ENCODE peak calls at places on chromosomes 16 and 17, in five cellular contexts. One of them, this sample, is unnamed.
A peak's percentile ranks its signal among the peaks of the same experiment; 100 is the strongest.

GRCh38 chr17:72463287-72464102 is 342.7 kb downstream of the SOX9 start:
- DNase-seq in A549: no peak
- DNase-seq in left ventricle myocardium inferior: no peak
- DNase-seq in HFFc6: no peak
- DNase-seq in MCF 10A: no peak
- DNase-seq in this sample: no peak

GRCh38 chr16:23282508-23282907 is 19.6 kb upstream of the SCNN1B start:
- DNase-seq in A549: no peak
- DNase-seq in left ventricle myocardium inferior: no peak
- DNase-seq in HFFc6: no peak
- DNase-seq in MCF 10A: no peak
- DNase-seq in this sample: no peak

GRCh38 chr16:75372236-75372856 is 61.0 kb downstream of the CFDP1 start:
- DNase-seq in A549: no peak
- DNase-seq in left ventricle myocardium inferior: no peak
- DNase-seq in HFFc6: peak; percentile 43
- DNase-seq in MCF 10A: no peak
- DNase-seq in this sample: no peak

GRCh38 chr17:68400404-68400735 is 56.9 kb downstream of the WIPI1 start:
- DNase-seq in A549: no peak
- DNase-seq in left ventricle myocardium inferior: no peak
- DNase-seq in HFFc6: no peak
- DNase-seq in MCF 10A: no peak
- DNase-seq in this sample: no peak

GRCh38 chr17:43517615-43518386 is 28.3 kb downstream of the ETV4 start:
- DNase-seq in A549: no peak
- DNase-seq in left ventricle myocardium inferior: no peak
- DNase-seq in HFFc6: peak; percentile 54
- DNase-seq in MCF 10A: peak; percentile 29
- DNase-seq in this sample: peak; percentile 14

GRCh38 chr17:41326173-41327145 is 10.9 kb upstream of the KRTAP17-1 start:
- DNase-seq in A549: no peak
- DNase-seq in left ventricle myocardium inferior: no peak
- DNase-seq in HFFc6: no peak
- DNase-seq in MCF 10A: no peak
- DNase-seq in this sample: no peak

GRCh38 chr17:66552381-66552780 is 250.0 kb downstream of the PRKCA start:
- DNase-seq in A549: no peak
- DNase-seq in left ventricle myocardium inferior: no peak
- DNase-seq in HFFc6: no peak
- DNase-seq in MCF 10A: no peak
- DNase-seq in this sample: no peak

GRCh38 chr17:56595831-56596740 is 2.6 kb downstream of the NOG start:
- DNase-seq in A549: no peak
- DNase-seq in left ventricle myocardium inferior: no peak
- DNase-seq in HFFc6: peak; percentile 59
- DNase-seq in MCF 10A: peak; percentile 3
- DNase-seq in this sample: peak; percentile 70

GRCh38 chr16:27449434-27450188 is 47.6 kb downstream of the IL21R start:
- DNase-seq in A549: no peak
- DNase-seq in left ventricle myocardium inferior: no peak
- DNase-seq in HFFc6: no peak
- DNase-seq in MCF 10A: no peak
- DNase-seq in this sample: peak; percentile 97

GRCh38 chr17:75776399-75777242 is 8.0 kb upstream of the UNK start:
- DNase-seq in A549: no peak
- DNase-seq in left ventricle myocardium inferior: no peak
- DNase-seq in HFFc6: no peak
- DNase-seq in MCF 10A: no peak
- DNase-seq in this sample: peak; percentile 47

GRCh38 chr17:35257080-35257701 is 14.3 kb downstream of the SLFN5 start:
- DNase-seq in A549: peak; percentile 51
- DNase-seq in left ventricle myocardium inferior: no peak
- DNase-seq in HFFc6: peak; percentile 38
- DNase-seq in MCF 10A: peak; percentile 95
- DNase-seq in this sample: no peak

GRCh38 chr17:82019905-82020873 is 2.5 kb downstream of the CENPX start:
- DNase-seq in A549: peak; percentile 65
- DNase-seq in left ventricle myocardium inferior: peak; percentile 51
- DNase-seq in HFFc6: no peak
- DNase-seq in MCF 10A: peak; percentile 49
- DNase-seq in this sample: peak; percentile 83

GRCh38 chr17:48487221-48487620 is 43.6 kb downstream of the HOXB1 start:
- DNase-seq in A549: no peak
- DNase-seq in left ventricle myocardium inferior: no peak
- DNase-seq in HFFc6: no peak
- DNase-seq in MCF 10A: no peak
- DNase-seq in this sample: no peak

GRCh38 chr17:79192503-79193500 is 118.2 kb downstream of the ENGASE start:
- DNase-seq in A549: peak; percentile 42
- DNase-seq in left ventricle myocardium inferior: peak; percentile 29
- DNase-seq in HFFc6: peak; percentile 7
- DNase-seq in MCF 10A: peak; percentile 41
- DNase-seq in this sample: peak; percentile 46

GRCh38 chr17:17739388-17740066 is 58.3 kb downstream of the RAI1 start:
- DNase-seq in A549: peak; percentile 88
- DNase-seq in left ventricle myocardium inferior: no peak
- DNase-seq in HFFc6: peak; percentile 40
- DNase-seq in MCF 10A: peak; percentile 50
- DNase-seq in this sample: no peak

GRCh38 chr17:36183001-36183810 is 6.8 kb upstream of the TBC1D3B start:
- DNase-seq in A549: peak; percentile 68
- DNase-seq in left ventricle myocardium inferior: peak; percentile 66
- DNase-seq in HFFc6: peak; percentile 53
- DNase-seq in MCF 10A: peak; percentile 63
- DNase-seq in this sample: no peak

GRCh38 chr17:47806913-47807255 is 14.7 kb downstream of the OSBPL7 start:
- DNase-seq in A549: no peak
- DNase-seq in left ventricle myocardium inferior: no peak
- DNase-seq in HFFc6: no peak
- DNase-seq in MCF 10A: no peak
- DNase-seq in this sample: no peak

GRCh38 chr16:24428751-24429150 is 110.6 kb upstream of the RBBP6 start:
- DNase-seq in A549: no peak
- DNase-seq in left ventricle myocardium inferior: no peak
- DNase-seq in HFFc6: no peak
- DNase-seq in MCF 10A: no peak
- DNase-seq in this sample: no peak

GRCh38 chr17:50688168-50688719 is 19.5 kb downstream of the ANKRD40 start:
- DNase-seq in A549: no peak
- DNase-seq in left ventricle myocardium inferior: no peak
- DNase-seq in HFFc6: no peak
- DNase-seq in MCF 10A: no peak
- DNase-seq in this sample: no peak

GRCh38 chr17:17116406-17116805 is 74.1 kb downstream of the MPRIP start:
- DNase-seq in A549: no peak
- DNase-seq in left ventricle myocardium inferior: no peak
- DNase-seq in HFFc6: no peak
- DNase-seq in MCF 10A: no peak
- DNase-seq in this sample: no peak

GRCh38 chr16:53055603-53056527 is 1.1 kb downstream of the CHD9 start:
- DNase-seq in A549: peak; percentile 25
- DNase-seq in left ventricle myocardium inferior: no peak
- DNase-seq in HFFc6: peak; percentile 69
- DNase-seq in MCF 10A: peak; percentile 65
- DNase-seq in this sample: peak; percentile 18

GRCh38 chr17:79237448-79238053 is 162.9 kb downstream of the ENGASE start:
- DNase-seq in A549: no peak
- DNase-seq in left ventricle myocardium inferior: no peak
- DNase-seq in HFFc6: no peak
- DNase-seq in MCF 10A: no peak
- DNase-seq in this sample: no peak

GRCh38 chr16:17836868-17837602 is 366.3 kb upstream of the XYLT1 start:
- DNase-seq in A549: peak; percentile 21
- DNase-seq in left ventricle myocardium inferior: no peak
- DNase-seq in HFFc6: peak; percentile 96
- DNase-seq in MCF 10A: peak; percentile 87
- DNase-seq in this sample: no peak

GRCh38 chr17:55601874-55602364 is 90.7 kb upstream of the SMIM36 start:
- DNase-seq in A549: peak; percentile 40
- DNase-seq in left ventricle myocardium inferior: no peak
- DNase-seq in HFFc6: peak; percentile 50
- DNase-seq in MCF 10A: peak; percentile 57
- DNase-seq in this sample: peak; percentile 14

GRCh38 chr17:46212634-46213435 is 19.6 kb upstream of the KANSL1 start:
- DNase-seq in A549: peak; percentile 95
- DNase-seq in left ventricle myocardium inferior: no peak
- DNase-seq in HFFc6: peak; percentile 65
- DNase-seq in MCF 10A: peak; percentile 85
- DNase-seq in this sample: peak; percentile 74

GRCh38 chr16:28089992-28090365 is 26.5 kb upstream of the GSG1L start:
- DNase-seq in A549: no peak
- DNase-seq in left ventricle myocardium inferior: no peak
- DNase-seq in HFFc6: no peak
- DNase-seq in MCF 10A: no peak
- DNase-seq in this sample: no peak

GRCh38 chr16:66516172-66516807 is 33.6 kb downstream of the TK2 start:
- DNase-seq in A549: no peak
- DNase-seq in left ventricle myocardium inferior: no peak
- DNase-seq in HFFc6: no peak
- DNase-seq in MCF 10A: no peak
- DNase-seq in this sample: no peak

GRCh38 chr16:66517586-66518263 is 32.2 kb downstream of the TK2 start:
- DNase-seq in A549: no peak
- DNase-seq in left ventricle myocardium inferior: peak; percentile 50
- DNase-seq in HFFc6: no peak
- DNase-seq in MCF 10A: no peak
- DNase-seq in this sample: no peak

GRCh38 chr16:66512589-66513404 is 37.1 kb downstream of the TK2 start:
- DNase-seq in A549: no peak
- DNase-seq in left ventricle myocardium inferior: no peak
- DNase-seq in HFFc6: peak; percentile 26
- DNase-seq in MCF 10A: peak; percentile 70
- DNase-seq in this sample: no peak

GRCh38 chr16:66516808-66517585 is 32.9 kb downstream of the TK2 start:
- DNase-seq in A549: peak; percentile 98
- DNase-seq in left ventricle myocardium inferior: peak; percentile 97
- DNase-seq in HFFc6: peak; percentile 98
- DNase-seq in MCF 10A: peak; percentile 99
- DNase-seq in this sample: peak; percentile 94

GRCh38 chr16:66515543-66516171 is 34.3 kb downstream of the TK2 start:
- DNase-seq in A549: peak; percentile 44
- DNase-seq in left ventricle myocardium inferior: no peak
- DNase-seq in HFFc6: peak; percentile 76
- DNase-seq in MCF 10A: peak; percentile 55
- DNase-seq in this sample: peak; percentile 67
- TF ChIP-seq CTCF in A549: peak; percentile 70
- TF ChIP-seq CTCF in left ventricle myocardium inferior: peak; percentile 50
- TF ChIP-seq CTCF in HFFc6: peak; percentile 84
- TF ChIP-seq CTCF in MCF 10A: peak; percentile 22
- TF ChIP-seq CTCF in this sample: peak; percentile 43

GRCh38 chr16:11188801-11189740 is 66.9 kb downstream of the SOCS1 start:
- DNase-seq in A549: no peak
- DNase-seq in left ventricle myocardium inferior: no peak
- DNase-seq in HFFc6: no peak
- DNase-seq in MCF 10A: no peak
- DNase-seq in this sample: no peak
- TF ChIP-seq CTCF in A549: no peak
- TF ChIP-seq CTCF in left ventricle myocardium inferior: no peak
- TF ChIP-seq CTCF in HFFc6: no peak
- TF ChIP-seq CTCF in MCF 10A: no peak
- TF ChIP-seq CTCF in this sample: no peak

DNA sequence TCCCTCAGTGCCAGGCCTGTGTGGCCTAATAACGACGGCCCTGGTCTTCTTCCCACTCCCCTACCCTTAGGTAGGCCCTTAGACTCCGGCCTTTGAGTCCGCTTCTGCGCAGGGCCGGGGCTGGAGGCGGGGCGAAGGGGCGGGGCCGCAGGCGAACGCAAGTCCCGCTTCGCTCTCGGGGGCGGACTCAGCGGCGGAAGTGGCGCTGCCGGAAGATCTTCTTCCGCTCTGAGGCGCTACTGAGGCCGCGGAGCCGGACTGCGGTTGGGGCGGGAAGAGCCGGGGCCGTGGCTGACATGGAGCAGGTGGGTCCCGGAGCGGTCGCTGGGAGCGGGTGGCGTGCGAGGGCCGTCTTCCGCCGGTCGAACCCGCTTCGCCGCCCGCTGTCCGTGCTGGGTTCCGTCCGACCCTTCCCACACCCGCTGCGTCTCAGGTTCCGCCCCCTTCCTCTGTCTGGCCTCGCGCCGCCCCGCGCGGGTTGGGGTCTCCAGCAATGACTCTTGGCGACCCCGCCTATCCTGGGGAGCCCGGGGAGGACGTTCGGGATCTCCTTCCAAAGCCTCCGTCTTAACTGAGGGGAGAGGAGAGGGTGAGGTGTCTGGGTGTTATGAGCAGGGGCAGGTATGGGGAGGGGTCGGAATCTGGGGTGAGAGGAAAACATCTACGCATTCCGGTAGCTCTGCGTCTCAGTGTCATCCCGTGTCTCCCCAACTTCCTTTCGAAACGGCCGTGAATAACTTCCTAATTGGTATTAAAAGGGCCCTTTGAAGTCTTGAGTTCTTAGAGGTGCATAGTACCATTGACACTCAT is at the start of gene STARD3:
- DNase-seq in A549: peak; percentile 97
- DNase-seq in left ventricle myocardium inferior: peak; percentile 95
- DNase-seq in HFFc6: peak; percentile 72
- DNase-seq in MCF 10A: peak; percentile 82
- DNase-seq in this sample: peak; percentile 95
- TF ChIP-seq CTCF in A549: peak; percentile 18
- TF ChIP-seq CTCF in left ventricle myocardium inferior: peak; percentile 30
- TF ChIP-seq CTCF in HFFc6: peak; percentile 52
- TF ChIP-seq CTCF in MCF 10A: peak; percentile 9
- TF ChIP-seq CTCF in this sample: no peak

GRCh38 chr16:86020971-86021370 is 122.0 kb downstream of the IRF8 start:
- DNase-seq in A549: no peak
- DNase-seq in left ventricle myocardium inferior: no peak
- DNase-seq in HFFc6: no peak
- DNase-seq in MCF 10A: no peak
- DNase-seq in this sample: no peak

GRCh38 chr16:86016201-86016965 is 117.4 kb downstream of the IRF8 start:
- DNase-seq in A549: peak; percentile 79
- DNase-seq in left ventricle myocardium inferior: no peak
- DNase-seq in HFFc6: peak; percentile 55
- DNase-seq in MCF 10A: peak; percentile 64
- DNase-seq in this sample: peak; percentile 27

GRCh38 chr16:86015606-86016005 is 116.6 kb downstream of the IRF8 start:
- DNase-seq in A549: no peak
- DNase-seq in left ventricle myocardium inferior: no peak
- DNase-seq in HFFc6: no peak
- DNase-seq in MCF 10A: no peak
- DNase-seq in this sample: no peak

GRCh38 chr16:86019446-86020047 is 120.6 kb downstream of the IRF8 start:
- DNase-seq in A549: no peak
- DNase-seq in left ventricle myocardium inferior: no peak
- DNase-seq in HFFc6: no peak
- DNase-seq in MCF 10A: no peak
- DNase-seq in this sample: peak; percentile 20

DNA sequence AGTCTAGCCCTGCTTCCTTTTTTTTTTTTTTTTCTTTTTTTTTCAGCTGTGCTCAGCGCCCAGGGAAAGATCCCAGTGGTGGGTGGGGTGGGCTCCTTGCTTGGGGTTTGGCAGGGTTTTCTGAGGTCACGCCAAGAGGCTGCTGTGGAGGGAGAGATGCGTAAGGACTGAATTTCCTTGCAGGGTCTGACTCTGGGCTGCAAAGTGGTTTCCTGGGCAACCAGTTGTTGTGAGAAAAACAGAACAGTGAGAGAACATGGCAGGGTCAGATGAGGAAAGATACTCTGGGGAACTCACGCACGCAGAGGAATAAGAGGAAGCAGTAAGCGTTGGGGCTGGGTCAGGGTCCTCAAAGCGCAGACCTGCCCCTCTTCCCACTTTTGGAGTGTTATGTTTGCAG is 119.5 kb downstream of the IRF8 start:
- DNase-seq in A549: no peak
- DNase-seq in left ventricle myocardium inferior: peak; percentile 48
- DNase-seq in HFFc6: peak; percentile 17
- DNase-seq in MCF 10A: no peak
- DNase-seq in this sample: peak; percentile 16
- TF ChIP-seq CTCF in A549: no peak
- TF ChIP-seq CTCF in left ventricle myocardium inferior: no peak
- TF ChIP-seq CTCF in HFFc6: no peak
- TF ChIP-seq CTCF in MCF 10A: no peak
- TF ChIP-seq CTCF in this sample: no peak

This sample was measured in activated CD8-positive, alpha-beta T cell treated with anti-CD3 and anti-CD28 coated beads for 36 hours.